ENCODE peak calls at places on chromosomes 4 and X, in seven cellular contexts. Z is A549, A is sigmoid colon, M is ovary, H is transverse colon, J is stomach, R is HepG2. I is an unnamed sample.

GRCh38 chrX:54785901-54786300 is 12.2 kb downstream of the ITIH6 start:
- DNase-seq in R (peak; percentile 7), Z (no peak), H (no peak), A (no peak), M (no peak), J (no peak), I (no peak)

GRCh38 chr4:24794111-24794860 is 1.1 kb upstream of the SOD3 start:
- DNase-seq in M (no peak), R (no peak), H (peak; percentile 17), J (no peak), A (peak; percentile 77), Z (no peak), I (no peak)

GRCh38 chr4:62398318-62398717 is 1198.2 kb downstream of the ADGRL3 start:
- DNase-seq in J (no peak), M (no peak), R (no peak), A (no peak), Z (no peak), H (no peak), I (no peak)

GRCh38 chr4:132123870-132124623 is 1025.0 kb upstream of the PCDH10 start:
- DNase-seq in R (no peak), H (no peak), Z (no peak), J (peak; percentile 25), A (no peak), M (no peak), I (no peak)

GRCh38 chr4:34194585-34194984 is 2049.7 kb downstream of the ARAP2 start:
- DNase-seq in J (no peak), M (no peak), A (no peak), R (no peak), Z (no peak), H (no peak), I (no peak)

GRCh38 chr4:153792007-153792892 is 3.4 kb upstream of the SFRP2 start:
- DNase-seq in H (peak; percentile 49), Z (no peak), R (no peak), J (no peak), A (peak; percentile 84), M (no peak), I (peak; percentile 89)

GRCh38 chrX:100643212-100643611 is 787 bp upstream of the SRPX2 start:
- DNase-seq in A (no peak), M (no peak), R (no peak), J (no peak), H (no peak), Z (no peak), I (no peak)

GRCh38 chr4:77190053-77190452 is 33.0 kb downstream of the CCNG2 start:
- DNase-seq in Z (no peak), H (no peak), J (no peak), R (no peak), A (no peak), M (no peak), I (no peak)

GRCh38 chrX:154401045-154401799 is 3.0 kb downstream of the RPL10 start:
- DNase-seq in A (no peak), M (peak; percentile 7), R (peak; percentile 70), Z (no peak), H (no peak), J (no peak), I (no peak)

GRCh38 chr4:153067376-153067775 is 131.3 kb downstream of the FHDC1 start:
- DNase-seq in Z (no peak), M (no peak), J (no peak), A (no peak), R (peak; percentile 85), H (peak; percentile 34), I (no peak)

GRCh38 chr4:83109480-83110221 is 4.9 kb downstream of the PLAC8 start:
- DNase-seq in H (peak; percentile 45), A (peak; percentile 68), R (no peak), M (peak; percentile 18), J (peak; percentile 53), Z (peak; percentile 9), I (peak; percentile 87)

GRCh38 chr4:7309176-7309575 is 116.8 kb downstream of the SORCS2 start:
- DNase-seq in H (no peak), M (no peak), A (no peak), J (no peak), Z (no peak), R (no peak), I (no peak)

GRCh38 chrX:24398766-24399165 is 38.3 kb downstream of the SUPT20HL1 start:
- DNase-seq in A (no peak), Z (no peak), H (no peak), J (no peak), R (no peak), M (no peak), I (no peak)

GRCh38 chr4:149113804-149114430 is 671.7 kb upstream of the NR3C2 start:
- DNase-seq in H (no peak), M (no peak), Z (no peak), A (no peak), R (no peak), J (no peak), I (no peak)

GRCh38 chrX:31449975-31450374 is 378.1 kb upstream of the FTHL17 start:
- DNase-seq in R (no peak), H (no peak), A (no peak), M (no peak), J (no peak), Z (no peak), I (no peak)

GRCh38 chr4:128913228-128913627 is 103.7 kb downstream of the JADE1 start:
- DNase-seq in Z (no peak), H (no peak), M (no peak), R (no peak), A (no peak), J (no peak), I (no peak)

GRCh38 chrX:103253608-103254007 is 1.3 kb downstream of the TCEAL8 start:
- DNase-seq in J (no peak), A (no peak), R (no peak), H (no peak), Z (no peak), M (no peak), I (no peak)

GRCh38 chrX:23901065-23901464 is 6.7 kb downstream of the APOO start:
- DNase-seq in A (no peak), R (peak; percentile 51), Z (peak; percentile 68), M (no peak), H (no peak), J (no peak), I (no peak)

GRCh38 chrX:68163446-68163845 is 269.8 kb downstream of the OPHN1 start:
- DNase-seq in J (no peak), A (no peak), M (no peak), Z (no peak), R (no peak), H (no peak), I (no peak)

GRCh38 chr4:83961575-83961974 is 425.7 kb downstream of the GPAT3 start:
- DNase-seq in Z (no peak), J (no peak), R (no peak), H (no peak), M (no peak), A (no peak), I (no peak)

GRCh38 chr4:17502764-17503163 is 9.1 kb downstream of the QDPR start:
- DNase-seq in H (no peak), J (no peak), M (no peak), Z (no peak), A (no peak), R (no peak), I (no peak)

GRCh38 chr4:26039950-26040349 is 125.9 kb downstream of the SMIM20 start:
- DNase-seq in M (no peak), Z (no peak), A (peak; percentile 61), J (no peak), H (no peak), R (no peak), I (no peak)

GRCh38 chr4:142373610-142374009 is 472.5 kb downstream of the INPP4B start:
- DNase-seq in J (no peak), R (no peak), Z (no peak), A (no peak), H (no peak), M (no peak), I (no peak)

DNA sequence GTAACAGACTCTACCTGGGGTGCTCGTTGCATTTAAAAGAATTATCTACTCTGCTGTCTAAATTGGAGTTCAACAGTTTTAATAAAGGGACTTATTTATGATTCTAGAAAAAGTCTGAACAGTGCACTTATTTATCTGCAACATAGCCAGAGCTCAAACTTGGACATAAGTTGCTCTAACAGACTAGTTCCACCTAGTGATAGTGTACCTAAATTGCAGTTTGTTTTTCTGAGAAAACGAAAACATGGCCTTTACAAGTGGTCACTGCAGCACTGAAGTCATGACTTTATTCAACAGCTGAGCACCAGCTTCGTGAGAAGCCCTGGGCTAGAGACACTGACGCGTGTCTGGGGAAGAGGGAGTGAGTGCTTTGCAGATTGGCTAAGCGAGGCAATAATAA is 77.3 kb upstream of the IGSF1 start:
- DNase-seq in J (no peak), A (no peak), R (peak; percentile 27), Z (peak; percentile 1), H (no peak), M (no peak), I (no peak)
- TF ChIP-seq CTCF in J (no peak), A (no peak), R (peak; percentile 57), Z (no peak), H (no peak), M (no peak), I (no peak)

GRCh38 chr4:41538017-41538733 is at the start of gene LIMCH1:
- DNase-seq in J (no peak), A (peak; percentile 83), R (no peak), H (peak; percentile 11), Z (no peak), M (peak; percentile 54), I (peak; percentile 88)
- H3K4me3 ChIP-seq in J (no peak within 1 kb of the TSS), A (peak within 1 kb of the TSS; percentile 8), R (no peak within 1 kb of the TSS), H (no peak within 1 kb of the TSS), Z (peak within 1 kb of the TSS; percentile 26), M (no peak within 1 kb of the TSS), I (no peak within 1 kb of the TSS)

GRCh38 chrX:12956704-12957541 is 18.0 kb upstream of the TMSB4X start:
- DNase-seq in R (no peak), J (no peak), M (no peak), A (no peak), Z (peak; percentile 52), H (no peak), I (peak; percentile 68)

GRCh38 chrX:12954376-12954775 is 20.5 kb upstream of the TMSB4X start:
- DNase-seq in R (no peak), J (no peak), H (no peak), Z (no peak), A (no peak), M (no peak), I (peak; percentile 28)

GRCh38 chrX:12954981-12955380 is 19.9 kb upstream of the TMSB4X start:
- DNase-seq in J (no peak), Z (no peak), M (no peak), H (no peak), A (no peak), R (no peak), I (peak; percentile 50)

GRCh38 chrX:12958059-12958458 is 16.9 kb upstream of the TMSB4X start:
- DNase-seq in H (no peak), Z (no peak), A (no peak), R (no peak), J (no peak), M (no peak), I (no peak)

GRCh38 chrX:12955882-12956703 is 18.8 kb upstream of the TMSB4X start:
- DNase-seq in Z (no peak), J (peak; percentile 63), H (peak; percentile 69), A (no peak), M (no peak), R (peak; percentile 46), I (no peak)
- TF ChIP-seq POLR2A in Z (no peak), J (no peak), H (no peak), A (no peak), M (no peak), R (no peak), I (no peak)

DNA sequence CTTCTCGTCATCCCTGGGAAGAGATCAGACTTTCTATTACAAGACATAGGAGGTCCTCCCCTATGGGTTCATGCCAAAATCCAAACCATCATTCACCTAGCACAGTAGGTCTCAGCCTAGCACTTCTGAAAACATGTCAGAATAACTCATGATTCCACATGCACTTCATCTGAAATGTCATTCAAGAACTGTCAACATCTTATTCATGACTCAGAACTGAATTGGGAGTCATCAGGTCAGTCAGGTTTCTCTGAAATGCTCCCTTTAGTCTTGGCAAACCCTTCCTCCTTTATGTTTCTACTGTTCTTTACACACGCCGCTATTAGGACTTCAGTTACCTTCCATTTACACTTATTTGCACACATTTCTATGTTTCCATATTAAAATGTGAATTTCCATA is 67.2 kb downstream of the ANTXR2 start:
- DNase-seq in Z (no peak), A (no peak), J (no peak), R (peak; percentile 19), M (no peak), H (no peak), I (no peak)
- TF ChIP-seq CTCF in Z (no peak), A (no peak), J (no peak), R (no peak), M (no peak), H (no peak), I (no peak)